ENCODE peak calls at places on chromosomes 16 and 17, in nine cellular contexts. One of them, this sample, is unnamed.
A peak's percentile ranks its signal among the peaks of the same experiment; 100 is the strongest.

GRCh38 chr16:19655242-19655777 is 62.7 kb downstream of the KNOP1 start:
- DNase-seq in activated T-cell treated with anti-CD3 and anti-CD28 coated beads, Interleukin-2, amount 50 U/mL, for 1 hour: no peak
- DNase-seq in cardiac muscle cell: no peak
- DNase-seq in aorta: no peak
- DNase-seq in naive thymus-derived CD8-positive, alpha-beta T cell: no peak
- DNase-seq in skeletal muscle cell: no peak
- DNase-seq in KBM-7: no peak
- DNase-seq in Peyer's patch: no peak
- DNase-seq in ovary: no peak
- DNase-seq in this sample: peak; percentile 67

GRCh38 chr17:64240741-64241347 is 22.2 kb downstream of the TEX2 start:
- DNase-seq in aorta: peak; percentile 77
- DNase-seq in Peyer's patch: no peak
- DNase-seq in activated T-cell treated with anti-CD3 and anti-CD28 coated beads, Interleukin-2, amount 50 U/mL, for 1 hour: no peak
- DNase-seq in cardiac muscle cell: no peak
- DNase-seq in skeletal muscle cell: peak; percentile 58
- DNase-seq in KBM-7: no peak
- DNase-seq in ovary: peak; percentile 71
- DNase-seq in naive thymus-derived CD8-positive, alpha-beta T cell: no peak
- DNase-seq in this sample: no peak

GRCh38 chr17:69269174-69269998 is 40.8 kb upstream of the ABCA10 start:
- DNase-seq in activated T-cell treated with anti-CD3 and anti-CD28 coated beads, Interleukin-2, amount 50 U/mL, for 1 hour: no peak
- DNase-seq in ovary: no peak
- DNase-seq in cardiac muscle cell: no peak
- DNase-seq in aorta: no peak
- DNase-seq in KBM-7: no peak
- DNase-seq in naive thymus-derived CD8-positive, alpha-beta T cell: no peak
- DNase-seq in Peyer's patch: no peak
- DNase-seq in skeletal muscle cell: peak; percentile 41
- DNase-seq in this sample: no peak

GRCh38 chr16:70681382-70682238 is 4.2 kb downstream of the MTSS2 start:
- DNase-seq in aorta: peak; percentile 70
- DNase-seq in ovary: no peak
- DNase-seq in Peyer's patch: no peak
- DNase-seq in cardiac muscle cell: no peak
- DNase-seq in KBM-7: no peak
- DNase-seq in skeletal muscle cell: no peak
- DNase-seq in naive thymus-derived CD8-positive, alpha-beta T cell: no peak
- DNase-seq in activated T-cell treated with anti-CD3 and anti-CD28 coated beads, Interleukin-2, amount 50 U/mL, for 1 hour: no peak
- DNase-seq in this sample: no peak

GRCh38 chr16:17921357-17921978 is 415.1 kb downstream of the NPIPA8 start:
- DNase-seq in cardiac muscle cell: peak; percentile 5
- DNase-seq in Peyer's patch: peak; percentile 64
- DNase-seq in KBM-7: peak; percentile 67
- DNase-seq in skeletal muscle cell: no peak
- DNase-seq in ovary: no peak
- DNase-seq in activated T-cell treated with anti-CD3 and anti-CD28 coated beads, Interleukin-2, amount 50 U/mL, for 1 hour: peak; percentile 48
- DNase-seq in naive thymus-derived CD8-positive, alpha-beta T cell: peak; percentile 9
- DNase-seq in aorta: no peak
- DNase-seq in this sample: no peak

GRCh38 chr16:23518435-23518891 is 8.2 kb upstream of the GGA2 start:
- DNase-seq in naive thymus-derived CD8-positive, alpha-beta T cell: no peak
- DNase-seq in cardiac muscle cell: no peak
- DNase-seq in Peyer's patch: no peak
- DNase-seq in ovary: no peak
- DNase-seq in activated T-cell treated with anti-CD3 and anti-CD28 coated beads, Interleukin-2, amount 50 U/mL, for 1 hour: no peak
- DNase-seq in KBM-7: peak; percentile 25
- DNase-seq in aorta: no peak
- DNase-seq in skeletal muscle cell: no peak
- DNase-seq in this sample: no peak

GRCh38 chr17:59311051-59311468 is 20.4 kb upstream of the YPEL2 start:
- DNase-seq in ovary: peak; percentile 37
- DNase-seq in aorta: no peak
- DNase-seq in cardiac muscle cell: peak; percentile 77
- DNase-seq in KBM-7: peak; percentile 80
- DNase-seq in naive thymus-derived CD8-positive, alpha-beta T cell: peak; percentile 31
- DNase-seq in activated T-cell treated with anti-CD3 and anti-CD28 coated beads, Interleukin-2, amount 50 U/mL, for 1 hour: peak; percentile 33
- DNase-seq in skeletal muscle cell: no peak
- DNase-seq in Peyer's patch: no peak
- DNase-seq in this sample: peak; percentile 58

GRCh38 chr16:70804153-70804728 is 3.3 kb upstream of the VAC14 start:
- DNase-seq in activated T-cell treated with anti-CD3 and anti-CD28 coated beads, Interleukin-2, amount 50 U/mL, for 1 hour: no peak
- DNase-seq in cardiac muscle cell: no peak
- DNase-seq in naive thymus-derived CD8-positive, alpha-beta T cell: no peak
- DNase-seq in KBM-7: peak; percentile 3
- DNase-seq in ovary: no peak
- DNase-seq in skeletal muscle cell: peak; percentile 73
- DNase-seq in Peyer's patch: no peak
- DNase-seq in aorta: no peak
- DNase-seq in this sample: no peak

GRCh38 chr16:590165-590874 is 454 bp downstream of the RAB40C start:
- DNase-seq in aorta: peak; percentile 84
- DNase-seq in cardiac muscle cell: peak; percentile 66
- DNase-seq in Peyer's patch: no peak
- DNase-seq in KBM-7: peak; percentile 19
- DNase-seq in naive thymus-derived CD8-positive, alpha-beta T cell: no peak
- DNase-seq in ovary: peak; percentile 54
- DNase-seq in skeletal muscle cell: no peak
- DNase-seq in activated T-cell treated with anti-CD3 and anti-CD28 coated beads, Interleukin-2, amount 50 U/mL, for 1 hour: no peak
- DNase-seq in this sample: no peak

GRCh38 chr17:81410852-81411251 is 15.6 kb downstream of the BAHCC1 start:
- DNase-seq in cardiac muscle cell: no peak
- DNase-seq in activated T-cell treated with anti-CD3 and anti-CD28 coated beads, Interleukin-2, amount 50 U/mL, for 1 hour: no peak
- DNase-seq in KBM-7: no peak
- DNase-seq in ovary: no peak
- DNase-seq in skeletal muscle cell: no peak
- DNase-seq in aorta: no peak
- DNase-seq in Peyer's patch: no peak
- DNase-seq in naive thymus-derived CD8-positive, alpha-beta T cell: no peak
- DNase-seq in this sample: no peak

GRCh38 chr17:74922694-74923537 is at the start of gene USH1G:
- DNase-seq in skeletal muscle cell: no peak
- DNase-seq in Peyer's patch: no peak
- DNase-seq in cardiac muscle cell: peak; percentile 48
- DNase-seq in aorta: no peak
- DNase-seq in KBM-7: no peak
- DNase-seq in ovary: peak; percentile 25
- DNase-seq in naive thymus-derived CD8-positive, alpha-beta T cell: no peak
- DNase-seq in activated T-cell treated with anti-CD3 and anti-CD28 coated beads, Interleukin-2, amount 50 U/mL, for 1 hour: no peak
- DNase-seq in this sample: no peak

GRCh38 chr17:77385750-77386501 is 245.2 kb downstream of the SEC14L1 start:
- DNase-seq in KBM-7: no peak
- DNase-seq in naive thymus-derived CD8-positive, alpha-beta T cell: no peak
- DNase-seq in Peyer's patch: no peak
- DNase-seq in cardiac muscle cell: no peak
- DNase-seq in aorta: no peak
- DNase-seq in activated T-cell treated with anti-CD3 and anti-CD28 coated beads, Interleukin-2, amount 50 U/mL, for 1 hour: no peak
- DNase-seq in skeletal muscle cell: peak; percentile 76
- DNase-seq in ovary: no peak
- DNase-seq in this sample: no peak

This sample was measured in COR-L47.